ENCODE peak calls at places on chromosomes 13 and 19, in nine cellular contexts. I is Panc1; H is pancreas; R is CD8-positive, alpha-beta T cell; G is right cardiac atrium; Z is gastrocnemius medialis; D is stimulated activated naive CD8-positive, alpha-beta T cell treated with anti-CD3 and anti-CD28 coated beads, Interleukin-15, amount 100 ng/mL, for 72 hours; L is activated T-cell treated with anti-CD3 and anti-CD28 coated beads, Interleukin-2, amount 50 U/mL, for 4 hours; B is Right ventricle myocardium inferior. E is an unnamed sample.

GRCh38 chr13:94252209-94252608 is 227.3 kb downstream of the DCT start:
- ATAC-seq in I (no peak), H (no peak), R (no peak), G (no peak), Z (no peak), D (no peak), L (no peak), B (peak), E (no peak)

GRCh38 chr13:75226755-75227435 is 255.1 kb downstream of the TBC1D4 start:
- ATAC-seq in I (no peak), H (no peak), R (no peak), G (no peak), Z (no peak), D (peak), L (peak), B (no peak), E (no peak)

GRCh38 chr13:32731074-32731473 is 144.8 kb downstream of the PDS5B start:
- ATAC-seq in I (no peak), H (no peak), R (no peak), G (no peak), Z (no peak), D (no peak), L (no peak), B (no peak), E (no peak)

GRCh38 chr13:68378294-68378693 is 1148.2 kb upstream of the PCDH9 start:
- ATAC-seq in I (no peak), H (no peak), R (no peak), G (no peak), Z (no peak), D (no peak), L (no peak), B (no peak), E (no peak)

GRCh38 chr13:107251321-107251720 is 683.4 kb upstream of the ARGLU1 start:
- ATAC-seq in I (no peak), H (no peak), R (no peak), G (no peak), Z (no peak), D (no peak), L (no peak), B (no peak), E (no peak)

GRCh38 chr13:24253520-24254150 is 55.7 kb upstream of the C1QTNF9 start:
- ATAC-seq in I (no peak), H (peak), R (no peak), G (no peak), Z (no peak), D (no peak), L (no peak), B (no peak), E (no peak)

GRCh38 chr19:1245884-1246816 is 2.2 kb upstream of the MIDN start:
- ATAC-seq in I (no peak), H (no peak), R (no peak), G (peak), Z (peak), D (no peak), L (no peak), B (peak), E (no peak)

GRCh38 chr19:55383279-55383788 is 758 bp downstream of the TMEM238 start:
- ATAC-seq in I (peak), H (no peak), R (no peak), G (no peak), Z (no peak), D (peak), L (no peak), B (no peak), E (no peak)

GRCh38 chr19:34287676-34288140 is 33.4 kb downstream of the GARRE1 start:
- ATAC-seq in I (no peak), H (no peak), R (no peak), G (no peak), Z (no peak), D (no peak), L (no peak), B (no peak), E (no peak)

GRCh38 chr19:49680473-49681351 is 3.6 kb downstream of the PRMT1 start:
- ATAC-seq in I (peak), H (peak), R (peak), G (peak), Z (no peak), D (peak), L (peak), B (no peak), E (peak)

GRCh38 chr19:41288898-41289505 is 21.0 kb upstream of the CCDC97 start:
- ATAC-seq in I (no peak), H (no peak), R (no peak), G (no peak), Z (no peak), D (no peak), L (no peak), B (no peak), E (no peak)